ENCODE peak calls at places on chromosomes 11 and 22, in four cellular contexts. C, Q, X and B are unnamed samples.

GRCh38 chr11:122817121-122817520 is 21.2 kb upstream of the CRTAM start:
- DNase-seq in C (peak; percentile 46), Q (no peak), X (peak; percentile 26), B (peak; percentile 74)

GRCh38 chr11:79129702-79130101 is 311.1 kb downstream of the TENM4 start:
- DNase-seq in Q (no peak), X (no peak), C (no peak), B (no peak)

GRCh38 chr11:103051986-103052385 is 40.0 kb downstream of the DCUN1D5 start:
- DNase-seq in Q (peak; percentile 51), C (no peak), X (no peak), B (no peak)

GRCh38 chr11:59556115-59556882 is 45.0 kb downstream of the OR4D9 start:
- DNase-seq in Q (peak; percentile 86), C (peak; percentile 64), X (no peak), B (peak; percentile 86)

GRCh38 chr11:77361184-77361583 is 59.7 kb upstream of the GDPD4 start:
- DNase-seq in C (no peak), X (no peak), Q (no peak), B (peak; percentile 56)

GRCh38 chr22:24437820-24438328 is 10.5 kb downstream of the ADORA2A start:
- DNase-seq in X (no peak), Q (no peak), C (peak; percentile 29), B (no peak)

GRCh38 chr22:36286096-36286957 is 33.4 kb downstream of the APOL1 start:
- DNase-seq in X (peak; percentile 76), Q (peak; percentile 67), C (peak; percentile 79), B (peak; percentile 76)

GRCh38 chr11:29208117-29208516 is 808.7 kb downstream of the KCNA4 start:
- DNase-seq in X (no peak), C (no peak), Q (no peak), B (no peak)

GRCh38 chr11:57321388-57321995 is 3.3 kb downstream of the TNKS1BP1 start:
- DNase-seq in Q (no peak), C (peak; percentile 32), X (peak; percentile 62), B (no peak)

GRCh38 chr11:59368238-59369022 is 9.7 kb downstream of the OR5AN1 start:
- DNase-seq in X (no peak), C (no peak), Q (no peak), B (no peak)

GRCh38 chr22:42313804-42314581 is 43.5 kb upstream of the TCF20 start:
- DNase-seq in X (peak; percentile 90), Q (no peak), C (peak; percentile 85), B (peak; percentile 28)

GRCh38 chr11:111422494-111423249 is 43.6 kb upstream of the POU2AF1 start:
- DNase-seq in X (peak; percentile 71), Q (no peak), C (peak; percentile 63), B (peak; percentile 32)

GRCh38 chr11:56783448-56784041 is 35.0 kb upstream of the OR9G4 start:
- DNase-seq in C (no peak), Q (peak; percentile 7), X (peak; percentile 17), B (peak; percentile 80)

GRCh38 chr11:125257751-125258150 is 93.2 kb downstream of the PKNOX2 start:
- DNase-seq in X (no peak), C (no peak), Q (no peak), B (no peak)

GRCh38 chr11:34184505-34185015 is 79.1 kb downstream of the NAT10 start:
- DNase-seq in Q (no peak), X (no peak), C (no peak), B (no peak)

GRCh38 chr11:119316729-119317591 is at the start of gene MCAM:
- DNase-seq in X (no peak), C (peak; percentile 51), Q (no peak), B (peak; percentile 39)

GRCh38 chr11:22797081-22797480 is 32.5 kb downstream of the SVIP start:
- DNase-seq in X (no peak), Q (no peak), C (no peak), B (no peak)

GRCh38 chr11:11977206-11977938 is 31.1 kb downstream of the DKK3 start:
- DNase-seq in Q (peak; percentile 86), C (peak; percentile 49), X (no peak), B (peak; percentile 86)

GRCh38 chr22:26398741-26399153 is 30.3 kb upstream of the ASPHD2 start:
- DNase-seq in X (peak; percentile 56), C (peak; percentile 34), Q (peak; percentile 61), B (peak; percentile 78)

GRCh38 chr11:64204464-64204989 is 2.0 kb upstream of the FERMT3 start:
- DNase-seq in C (peak; percentile 93), Q (peak; percentile 97), X (peak; percentile 92), B (peak; percentile 98)

GRCh38 chr22:29758959-29759358 is 7.8 kb downstream of the ZMAT5 start:
- DNase-seq in C (no peak), X (no peak), Q (no peak), B (no peak)

GRCh38 chr11:2554338-2555240 is 109.8 kb downstream of the KCNQ1 start:
- DNase-seq in C (no peak), Q (no peak), X (no peak), B (no peak)

GRCh38 chr22:40215266-40215665 is 37.5 kb downstream of the TNRC6B start:
- DNase-seq in C (no peak), Q (peak; percentile 18), X (peak; percentile 25), B (peak; percentile 26)

GRCh38 chr22:30891781-30892180 is 76.8 kb downstream of the MORC2 start:
- DNase-seq in C (no peak), X (no peak), Q (no peak), B (no peak)

GRCh38 chr11:26704249-26704648 is 17.6 kb downstream of the SLC5A12 start:
- DNase-seq in C (peak; percentile 5), Q (no peak), X (peak; percentile 59), B (no peak)

GRCh38 chr22:29625090-29625825 is 21.8 kb downstream of the NF2 start:
- DNase-seq in X (peak; percentile 44), Q (peak; percentile 81), C (peak; percentile 37), B (peak; percentile 91)

GRCh38 chr11:8266246-8267241 is 2.9 kb upstream of the LMO1 start:
- DNase-seq in X (no peak), C (no peak), Q (no peak), B (no peak)

GRCh38 chr11:130449246-130449990 is 973 bp downstream of the ADAMTS15 start:
- DNase-seq in X (peak; percentile 33), Q (no peak), C (no peak), B (peak; percentile 29)

GRCh38 chr11:34302046-34302921 is 55.5 kb downstream of the ABTB2 start:
- DNase-seq in Q (peak; percentile 84), C (peak; percentile 77), X (no peak), B (peak; percentile 82)

GRCh38 chr11:38498721-38499120 is 1900.7 kb upstream of the RAG2 start:
- DNase-seq in Q (no peak), X (no peak), C (peak; percentile 1), B (no peak)

GRCh38 chr22:22920910-22921550 is 33.4 kb downstream of the IGLL5 start:
- DNase-seq in X (no peak), C (no peak), Q (no peak), B (no peak)

GRCh38 chr11:100753562-100753961 is 66.5 kb downstream of the ARHGAP42 start:
- DNase-seq in X (no peak), Q (no peak), C (no peak), B (no peak)

GRCh38 chr11:75029836-75030631 is 41.3 kb downstream of the NEU3 start:
- DNase-seq in Q (peak; percentile 18), C (no peak), X (no peak), B (no peak)

GRCh38 chr22:23192133-23192532 is 11.8 kb downstream of the BCR start:
- DNase-seq in X (no peak), Q (no peak), C (peak; percentile 47), B (no peak)

GRCh38 chr11:73137942-73138274 is 4.2 kb downstream of the FCHSD2 start:
- DNase-seq in C (no peak), X (no peak), Q (no peak), B (no peak)
- H3K4me3 ChIP-seq in C (no peak overlapping the region), X (no peak overlapping the region), Q (no peak overlapping the region), B (no peak overlapping the region)

DNA sequence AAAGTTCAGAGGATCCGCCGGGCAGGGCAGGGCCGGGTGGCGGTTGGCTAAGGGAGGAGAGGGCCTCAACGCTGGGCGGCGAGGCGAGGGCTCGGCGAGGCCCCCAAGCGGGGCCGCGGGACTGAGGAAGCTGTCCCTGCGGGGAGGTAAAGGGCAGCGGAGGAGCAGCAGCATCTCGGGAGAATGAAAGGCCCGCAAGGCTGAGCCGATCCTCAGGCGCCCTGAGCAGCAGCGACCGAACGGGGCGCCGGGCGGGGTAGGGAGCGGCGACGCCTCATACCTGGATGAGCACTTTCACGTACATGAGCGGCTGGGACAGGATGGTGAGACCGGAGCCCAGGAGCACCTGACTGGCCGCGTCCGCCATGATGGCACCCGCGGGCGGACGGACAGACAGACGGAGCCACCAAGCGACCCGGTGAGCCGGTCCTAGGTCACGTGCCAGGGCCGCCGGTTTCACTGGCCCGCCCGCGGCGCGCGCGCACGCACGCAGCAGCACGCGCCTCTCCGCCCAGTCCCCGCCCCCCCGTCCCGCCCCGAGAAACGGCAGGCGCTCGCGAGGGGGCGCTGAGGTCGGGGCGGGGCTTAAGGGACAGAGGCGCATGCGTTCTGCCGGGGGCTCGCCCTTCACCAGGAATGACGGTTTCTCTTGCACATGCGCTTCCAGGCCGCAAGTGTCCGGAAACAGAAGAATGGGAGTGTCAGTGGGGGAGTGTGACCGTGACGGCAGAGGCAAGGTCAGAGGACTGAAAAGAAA is at the start of gene MTCH2:
- DNase-seq in Q (peak; percentile 97), C (peak; percentile 98), X (peak; percentile 97), B (peak; percentile 98)
- TF ChIP-seq CTCF in Q (no peak), C (peak; percentile 18), X (peak; percentile 21), B (peak; percentile 11)

GRCh38 chr22:49506010-49506400 is 321.7 kb downstream of the BRD1 start:
- DNase-seq in Q (no peak), C (no peak), X (no peak), B (no peak)
- H3K4me3 ChIP-seq in Q (no peak overlapping the region), C (no peak overlapping the region), X (no peak overlapping the region), B (no peak overlapping the region)

GRCh38 chr11:880447-880846 is 30.2 kb downstream of the CHID1 start:
- DNase-seq in C (no peak), X (no peak), Q (no peak), B (no peak)
- TF ChIP-seq CTCF in C (no peak), X (no peak), Q (no peak), B (peak; percentile 3)

GRCh38 chr11:45900916-45901617 is 6.0 kb downstream of the FREY1 start:
- DNase-seq in Q (no peak), X (no peak), C (no peak), B (no peak)
- H3K4me3 ChIP-seq in Q (peak overlapping the region; percentile 66), X (no peak overlapping the region), C (peak overlapping the region; percentile 60), B (no peak overlapping the region)

GRCh38 chr11:118217575-118217974 is 7.2 kb downstream of the JAML start:
- DNase-seq in C (no peak), X (no peak), Q (no peak), B (no peak)
- TF ChIP-seq CTCF in C (no peak), X (no peak), Q (no peak), B (no peak)

DNA sequence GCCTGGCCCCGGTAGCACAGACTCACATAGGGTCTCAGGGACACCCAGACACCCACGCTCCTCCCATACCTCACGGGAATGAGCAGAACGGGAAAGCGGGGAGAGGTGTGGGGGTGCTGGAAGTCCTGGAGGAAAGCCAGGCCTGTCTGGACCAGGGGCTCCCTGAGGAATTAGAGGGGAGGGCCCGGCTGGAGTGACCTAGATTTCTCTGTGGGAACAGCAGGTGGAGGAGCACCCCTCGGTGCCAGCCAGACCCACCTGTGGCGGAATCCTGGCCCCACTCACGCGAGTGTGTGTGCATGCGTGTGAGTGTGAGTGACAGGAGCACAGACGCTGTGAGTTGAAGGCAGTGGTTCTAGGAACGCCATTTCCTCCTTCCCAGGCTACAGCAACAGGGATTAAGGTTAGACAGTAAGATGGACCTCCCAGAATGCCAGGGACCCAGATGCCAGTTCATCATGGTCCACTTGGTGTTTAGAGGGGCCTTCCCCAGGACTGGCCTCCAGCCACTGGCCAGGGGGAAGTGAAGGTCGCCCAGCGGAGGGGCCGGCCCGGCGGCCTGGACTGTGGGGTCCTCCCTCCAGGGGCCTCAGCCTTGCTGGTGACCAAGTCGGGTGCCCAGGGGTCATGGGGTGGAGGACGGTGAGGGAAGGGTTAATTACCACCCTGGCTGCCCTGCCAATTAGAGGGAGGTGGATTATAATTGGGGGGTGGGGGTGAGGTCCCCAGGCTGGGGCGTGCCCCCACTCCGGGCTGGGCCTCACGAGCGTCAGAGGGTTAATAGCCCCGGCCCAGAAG is 1.0 kb downstream of the PKP3 start:
- DNase-seq in Q (no peak), C (no peak), X (peak; percentile 26), B (no peak)
- H3K4me3 ChIP-seq in Q (no peak overlapping the region), C (peak overlapping the region; percentile 89), X (peak overlapping the region; percentile 79), B (peak overlapping the region; percentile 34)